ENCODE peak calls at places on chromosomes 12 and 14, in seven cellular contexts. K, A, Z, N, X, C and H are unnamed samples.

GRCh38 chr12:108115746-108116125 is 13.4 kb upstream of the WSCD2 start:
- DNase-seq in N (no peak), Z (no peak), K (no peak), C (no peak), X (no peak), A (no peak), H (no peak)

GRCh38 chr12:53626702-53627169 is 554 bp upstream of the ATF7 start:
- DNase-seq in N (no peak), K (no peak), A (no peak), X (no peak), C (no peak), Z (no peak), H (no peak)

GRCh38 chr14:98229676-98230366 is 1042.2 kb downstream of the BCL11B start:
- DNase-seq in C (no peak), X (no peak), K (no peak), Z (peak), N (no peak), A (no peak), H (no peak)

GRCh38 chr12:107436836-107437235 is 248.8 kb upstream of the PWP1 start:
- DNase-seq in X (no peak), C (no peak), K (no peak), N (no peak), Z (no peak), A (no peak), H (peak)

GRCh38 chr12:32444895-32445294 is 45.5 kb downstream of the FGD4 start:
- DNase-seq in A (peak), Z (no peak), N (no peak), C (no peak), X (peak), K (no peak), H (peak)

GRCh38 chr14:24984846-24985589 is 64.9 kb downstream of the STXBP6 start:
- DNase-seq in K (no peak), A (no peak), X (peak), C (no peak), Z (no peak), N (no peak), H (peak)

GRCh38 chr12:84642201-84642600 is 270.4 kb downstream of the SLC6A15 start:
- DNase-seq in N (no peak), Z (no peak), C (no peak), K (no peak), A (no peak), X (peak), H (no peak)

GRCh38 chr14:75298187-75298985 is 19.8 kb downstream of the FOS start:
- DNase-seq in C (no peak), X (peak), A (no peak), K (no peak), Z (no peak), N (no peak), H (peak)

GRCh38 chr12:110582286-110583136 is 607 bp downstream of the PPTC7 start:
- DNase-seq in X (peak), C (no peak), N (peak), K (peak), A (peak), Z (peak), H (peak)

GRCh38 chr12:105291531-105291930 is 39.0 kb upstream of the C12orf75 start:
- DNase-seq in K (no peak), A (no peak), N (no peak), Z (no peak), C (no peak), X (no peak), H (no peak)

GRCh38 chr12:44774815-44775411 is 101.2 kb downstream of the NELL2 start:
- DNase-seq in K (peak), C (peak), A (peak), Z (peak), X (peak), N (no peak), H (peak)

GRCh38 chr14:94663965-94664704 is 51.9 kb downstream of the SERPINA3 start:
- DNase-seq in A (no peak), C (no peak), K (no peak), X (no peak), N (no peak), Z (no peak), H (no peak)

GRCh38 chr14:76509291-76509690 is 133.4 kb downstream of the ESRRB start:
- DNase-seq in Z (no peak), N (no peak), A (no peak), C (no peak), K (no peak), X (no peak), H (no peak)

GRCh38 chr14:102920273-102920997 is 2.0 kb upstream of the AMN start:
- DNase-seq in N (no peak), K (no peak), C (no peak), X (no peak), A (no peak), Z (no peak), H (no peak)

GRCh38 chr12:123502163-123502562 is 31.4 kb downstream of the RILPL1 start:
- DNase-seq in C (no peak), N (no peak), Z (no peak), X (no peak), A (no peak), K (no peak), H (no peak)

GRCh38 chr14:26598081-26598671 is 343 bp upstream of the NOVA1 start:
- DNase-seq in Z (no peak), C (peak), K (peak), N (no peak), A (peak), X (peak), H (peak)

GRCh38 chr12:29726321-29726692 is 57.4 kb downstream of the TMTC1 start:
- DNase-seq in C (no peak), Z (no peak), A (no peak), K (no peak), X (no peak), N (no peak), H (peak)

GRCh38 chr12:70744133-70744532 is 106.9 kb upstream of the PTPRB start:
- DNase-seq in X (no peak), A (no peak), N (no peak), K (no peak), C (no peak), Z (no peak), H (peak)

GRCh38 chr14:44180975-44181374 is 326.1 kb downstream of the FSCB start:
- DNase-seq in X (no peak), N (no peak), A (no peak), Z (no peak), C (no peak), K (no peak), H (no peak)

GRCh38 chr14:61551419-61551818 is 143.9 kb upstream of the HIF1A start:
- DNase-seq in A (no peak), C (no peak), K (no peak), Z (no peak), X (no peak), N (no peak), H (no peak)

GRCh38 chr12:46382425-46382973 is 9.9 kb upstream of the SLC38A2 start:
- DNase-seq in X (peak), N (no peak), C (no peak), K (no peak), A (no peak), Z (no peak), H (no peak)

GRCh38 chr14:62604524-62604923 is 440.7 kb downstream of the KCNH5 start:
- DNase-seq in K (no peak), Z (no peak), N (no peak), X (peak), C (no peak), A (no peak), H (no peak)

GRCh38 chr12:107822356-107822755 is 47.9 kb downstream of the ASCL4 start:
- DNase-seq in A (no peak), Z (no peak), X (no peak), K (no peak), N (no peak), C (no peak), H (no peak)

GRCh38 chr12:40734283-40734682 is 42.0 kb downstream of the CNTN1 start:
- DNase-seq in X (no peak), A (peak), Z (no peak), N (no peak), C (no peak), K (no peak), H (no peak)

GRCh38 chr14:34837801-34838322 is 37.3 kb downstream of the BAZ1A start:
- DNase-seq in N (no peak), C (no peak), X (no peak), A (no peak), Z (no peak), K (no peak), H (peak)

GRCh38 chr12:52515927-52516831 is 4.0 kb downstream of the KRT5 start:
- DNase-seq in C (no peak), X (no peak), N (no peak), Z (no peak), K (peak), A (no peak), H (no peak)

GRCh38 chr12:8917031-8917430 is 2.7 kb downstream of the PHC1 start:
- DNase-seq in C (no peak), K (no peak), Z (no peak), N (no peak), A (no peak), X (no peak), H (no peak)

GRCh38 chr14:55762595-55763232 is 182.7 kb downstream of the KTN1 start:
- DNase-seq in X (no peak), Z (peak), C (no peak), A (no peak), N (no peak), K (peak), H (no peak)

GRCh38 chr12:48037267-48037915 is 33.1 kb upstream of the COL2A1 start:
- DNase-seq in Z (no peak), K (peak), C (peak), N (no peak), X (peak), A (peak), H (no peak)

GRCh38 chr14:44803239-44803905 is 158.4 kb downstream of the KLHL28 start:
- DNase-seq in C (peak), K (peak), N (no peak), X (peak), Z (peak), A (peak), H (peak)

GRCh38 chr14:51609251-51609986 is 42.3 kb upstream of the FRMD6 start:
- DNase-seq in Z (no peak), X (no peak), K (no peak), N (no peak), A (no peak), C (no peak), H (peak)

GRCh38 chr12:99648183-99648582 is 630 bp downstream of the GARIN6 start:
- DNase-seq in N (no peak), C (no peak), K (no peak), X (no peak), A (no peak), Z (no peak), H (no peak)

GRCh38 chr14:39434401-39434800 is 2.2 kb upstream of the FBXO33 start:
- DNase-seq in K (no peak), N (no peak), C (no peak), A (no peak), X (no peak), Z (no peak), H (peak)

GRCh38 chr14:100288382-100289185 is 17.7 kb downstream of the SLC25A29 start:
- DNase-seq in K (peak), N (no peak), X (peak), C (no peak), Z (no peak), A (no peak), H (no peak)

GRCh38 chr12:28618171-28618570 is 427.9 kb downstream of the CCDC91 start:
- DNase-seq in A (no peak), K (no peak), N (no peak), C (no peak), X (no peak), Z (no peak), H (no peak)

GRCh38 chr12:57583008-57583831 is 7.8 kb upstream of the PIP4K2C start:
- DNase-seq in A (peak), C (peak), Z (peak), X (peak), N (peak), K (peak), H (peak)

GRCh38 chr14:66939409-66939808 is 249.8 kb upstream of the GARIN2 start:
- DNase-seq in K (no peak), Z (no peak), X (no peak), C (no peak), A (no peak), N (no peak), H (no peak)
- H3K4me3 ChIP-seq in K (no peak), Z (no peak), X (no peak), C (no peak), A (no peak), N (no peak), H (no peak)

DNA sequence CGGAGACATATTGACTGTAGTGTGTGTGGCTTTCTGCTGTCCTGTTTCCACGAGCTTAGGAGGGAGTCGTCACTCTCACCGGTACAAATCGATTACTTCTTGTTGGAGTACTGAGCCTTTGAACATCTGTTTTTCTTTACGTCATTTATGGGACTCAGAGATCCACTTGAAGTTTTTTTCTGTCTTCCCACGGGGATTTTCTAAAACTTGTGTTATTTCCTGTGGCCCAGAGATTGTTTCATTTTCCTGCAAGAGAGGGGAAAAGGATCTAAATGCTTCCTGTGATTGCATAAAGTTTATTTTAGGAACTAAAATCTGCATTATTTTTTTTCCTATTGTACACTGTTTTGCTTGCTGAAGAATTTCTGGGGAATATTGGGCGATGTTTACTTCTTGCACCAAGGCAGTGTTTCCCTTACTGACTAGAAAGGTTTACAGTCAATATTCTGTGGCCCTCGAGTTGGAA is 199.7 kb upstream of the ARHGAP5 start:
- DNase-seq in N (no peak), X (peak), K (no peak), Z (no peak), C (no peak), A (no peak), H (peak)
- H3K4me3 ChIP-seq in N (no peak), X (peak), K (no peak), Z (no peak), C (no peak), A (no peak), H (peak)

GRCh38 chr12:114457620-114458019 is 51.7 kb upstream of the TBX5 start:
- DNase-seq in Z (no peak), A (no peak), N (no peak), C (no peak), K (no peak), X (no peak), H (no peak)
- H3K4me3 ChIP-seq in Z (no peak), A (no peak), N (no peak), C (no peak), K (no peak), X (no peak), H (no peak)

DNA sequence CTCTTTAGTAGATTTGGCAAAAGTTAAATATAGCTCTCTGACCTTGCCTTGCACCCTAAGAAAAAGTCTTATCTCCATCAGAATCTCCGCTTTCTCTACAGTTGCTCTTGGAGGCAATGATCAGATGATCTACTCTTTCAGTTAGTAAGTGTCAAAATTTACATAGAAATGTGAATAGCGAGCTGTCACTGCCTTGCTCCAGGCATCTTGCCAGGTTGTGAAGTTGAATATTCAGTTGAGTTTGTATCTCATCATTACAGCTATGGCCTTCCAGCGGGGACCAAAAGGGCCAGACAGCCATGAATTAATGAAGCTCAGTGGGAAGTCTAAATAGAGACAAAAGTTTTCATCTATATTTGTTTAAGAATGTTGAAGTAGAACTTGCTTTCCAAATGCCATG is 387.7 kb downstream of the FLRT2 start:
- DNase-seq in Z (no peak), C (no peak), A (peak), N (no peak), K (no peak), X (no peak), H (no peak)
- H3K4me3 ChIP-seq in Z (no peak), C (no peak), A (no peak), N (no peak), K (no peak), X (no peak), H (no peak)

GRCh38 chr14:68549966-68550705 is 242.7 kb downstream of the ZFP36L1 start:
- DNase-seq in A (no peak), N (no peak), C (no peak), X (peak), Z (no peak), K (no peak), H (peak)
- H3K4me3 ChIP-seq in A (no peak), N (no peak), C (no peak), X (no peak), Z (no peak), K (no peak), H (no peak)

GRCh38 chr12:93000026-93000425 is 70.9 kb upstream of the EEA1 start:
- DNase-seq in X (no peak), Z (no peak), C (no peak), A (no peak), K (no peak), N (no peak), H (no peak)

GRCh38 chr12:92993259-92993658 is 64.2 kb upstream of the EEA1 start:
- DNase-seq in N (no peak), Z (no peak), C (no peak), X (no peak), A (no peak), K (no peak), H (no peak)

GRCh38 chr12:92992041-92992440 is 62.9 kb upstream of the EEA1 start:
- DNase-seq in C (no peak), A (no peak), K (no peak), X (peak), Z (no peak), N (no peak), H (peak)

GRCh38 chr12:92991134-92991533 is 62.0 kb upstream of the EEA1 start:
- DNase-seq in Z (no peak), N (no peak), X (no peak), K (no peak), A (no peak), C (no peak), H (no peak)

GRCh38 chr12:92995258-92995905 is 66.3 kb upstream of the EEA1 start:
- DNase-seq in K (no peak), Z (no peak), X (no peak), A (no peak), C (no peak), N (peak), H (no peak)
- H3K4me3 ChIP-seq in K (no peak), Z (no peak), X (no peak), A (no peak), C (no peak), N (peak), H (no peak)

DNA sequence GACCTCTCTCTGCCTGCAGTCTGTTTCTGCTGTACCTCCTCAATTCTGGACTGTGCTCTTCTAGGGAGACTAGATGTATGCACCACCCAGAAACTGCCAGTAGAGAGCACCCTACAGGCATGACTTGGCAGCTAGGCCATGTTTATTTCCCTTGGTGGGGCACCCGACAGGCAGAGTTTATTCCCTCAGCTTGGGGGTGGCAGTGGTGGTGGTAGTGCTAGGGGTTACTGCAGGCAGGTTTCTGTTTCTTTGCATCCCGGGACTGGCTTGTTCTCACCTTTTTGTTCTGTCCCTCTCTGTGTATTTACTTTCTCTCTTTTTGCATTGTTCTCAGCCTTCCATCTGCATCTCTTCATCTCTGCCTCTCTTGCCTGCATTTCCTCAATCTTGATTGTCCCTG is 13.6 kb downstream of the PRPF40B start:
- DNase-seq in N (no peak), C (peak), K (peak), Z (peak), A (peak), X (peak), H (peak)
- H3K4me3 ChIP-seq in N (no peak), C (no peak), K (no peak), Z (no peak), A (no peak), X (no peak), H (no peak)

DNA sequence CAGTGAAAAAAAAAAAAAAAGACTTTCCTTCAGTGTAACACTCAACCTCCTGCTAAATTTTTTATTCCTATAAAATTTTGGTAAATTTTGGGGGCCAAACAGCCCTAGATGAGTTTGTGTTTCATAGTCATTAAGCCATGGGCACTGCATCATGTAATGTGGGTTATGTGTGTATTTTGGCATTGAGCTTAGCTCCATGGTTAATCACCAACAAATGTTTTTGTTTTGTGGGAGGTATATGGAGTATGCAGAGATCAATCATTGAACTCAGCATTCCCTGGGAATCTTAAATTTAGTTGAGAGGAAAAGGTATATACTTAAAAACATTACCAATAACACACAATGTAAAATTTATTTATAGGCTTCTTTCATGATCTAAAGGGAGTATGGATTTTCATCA is 8.5 kb upstream of the ARMH4 start:
- DNase-seq in A (no peak), X (no peak), Z (no peak), N (no peak), K (no peak), C (no peak), H (no peak)
- H3K4me3 ChIP-seq in A (no peak), X (no peak), Z (no peak), N (no peak), K (no peak), C (no peak), H (no peak)